ENCODE peak calls at places on chromosomes 12 and 14, in four cellular contexts. U, M, J and Y are unnamed samples.

GRCh38 chr12:99766408-99766807 is 118.9 kb downstream of the GARIN6 start:
- DNase-seq in M (no peak), J (no peak), U (no peak), Y (no peak)

GRCh38 chr12:108728820-108729611 is 2.3 kb downstream of the CORO1C start:
- DNase-seq in U (no peak), M (no peak), J (no peak), Y (no peak)

GRCh38 chr12:21815306-21816062 is 41.0 kb upstream of the KCNJ8 start:
- DNase-seq in J (no peak), M (no peak), U (no peak), Y (no peak)

GRCh38 chr14:75068294-75069020 is 984 bp upstream of the ZC2HC1C start:
- DNase-seq in J (no peak), M (no peak), U (no peak), Y (no peak)

GRCh38 chr14:77738559-77739250 is 22.3 kb downstream of the SNW1 start:
- DNase-seq in U (no peak), M (no peak), J (no peak), Y (no peak)

GRCh38 chr14:91302391-91302790 is 57.9 kb upstream of the GPR68 start:
- DNase-seq in J (no peak), U (no peak), M (no peak), Y (no peak)

GRCh38 chr12:56880416-56881035 is 53.7 kb downstream of the SDR9C7 start:
- DNase-seq in J (no peak), U (no peak), M (no peak), Y (no peak)

GRCh38 chr14:100994082-100994481 is 90.6 kb upstream of the RTL1 start:
- DNase-seq in J (no peak), M (no peak), U (no peak), Y (no peak)